ENCODE peak calls at places on chromosome 17, in five cellular contexts. J, K, V, X and B are unnamed samples.

GRCh38 chr17:9177212-9177611 is 155.9 kb downstream of the NTN1 start:
- DNase-seq in X (no peak), V (no peak), J (no peak), K (no peak), B (no peak)

GRCh38 chr17:62791235-62792121 is 16.6 kb downstream of the MARCHF10 start:
- DNase-seq in K (peak; percentile 95), V (peak; percentile 95), X (no peak), J (no peak), B (no peak)

GRCh38 chr17:17129466-17129865 is 76.7 kb downstream of the PLD6 start:
- DNase-seq in K (no peak), V (no peak), J (no peak), X (no peak), B (no peak)

GRCh38 chr17:19702231-19702641 is 14.1 kb downstream of the SLC47A2 start:
- DNase-seq in V (no peak), X (no peak), J (no peak), K (no peak), B (no peak)

GRCh38 chr17:45353047-45353446 is 36.2 kb upstream of the MAP3K14 start:
- DNase-seq in J (no peak), V (no peak), K (no peak), X (no peak), B (no peak)

GRCh38 chr17:45227631-45228120 is 6.0 kb downstream of the FMNL1 start:
- DNase-seq in K (no peak), J (no peak), X (no peak), V (no peak), B (no peak)

GRCh38 chr17:17533901-17534441 is 37.8 kb upstream of the RASD1 start:
- DNase-seq in K (no peak), X (no peak), V (no peak), J (no peak), B (no peak)

GRCh38 chr17:73594025-73594424 is 50.2 kb downstream of the SDK2 start:
- DNase-seq in V (no peak), X (no peak), K (no peak), J (no peak), B (no peak)

GRCh38 chr17:71023631-71024030 is 854.3 kb downstream of the KCNJ2 start:
- DNase-seq in V (peak; percentile 20), K (no peak), J (no peak), X (no peak), B (no peak)

GRCh38 chr17:41057547-41057946 is 2.4 kb downstream of the KRTAP2-3 start:
- DNase-seq in K (no peak), V (no peak), J (no peak), X (no peak), B (no peak)

GRCh38 chr17:41061969-41062368 is 2.1 kb upstream of the KRTAP2-3 start:
- DNase-seq in K (peak; percentile 97), J (peak; percentile 10), V (peak; percentile 47), X (no peak), B (no peak)

GRCh38 chr17:41058741-41059140 is 1.2 kb downstream of the KRTAP2-3 start:
- DNase-seq in K (peak; percentile 57), X (no peak), J (no peak), V (no peak), B (no peak)

GRCh38 chr17:41063449-41063848 is 2.2 kb downstream of the KRTAP2-4 start:
- DNase-seq in V (no peak), K (no peak), X (no peak), J (no peak), B (no peak)

GRCh38 chr17:41060052-41060604 is at the start of gene KRTAP2-3:
- DNase-seq in X (no peak), J (peak; percentile 64), K (peak; percentile 97), V (peak; percentile 52), B (no peak)
- H3K9ac ChIP-seq in X (no peak within 1 kb of the TSS), J (no peak within 1 kb of the TSS), K (peak within 1 kb of the TSS; percentile 55), V (peak within 1 kb of the TSS; percentile 32), B (peak within 1 kb of the TSS; percentile 25)

DNA sequence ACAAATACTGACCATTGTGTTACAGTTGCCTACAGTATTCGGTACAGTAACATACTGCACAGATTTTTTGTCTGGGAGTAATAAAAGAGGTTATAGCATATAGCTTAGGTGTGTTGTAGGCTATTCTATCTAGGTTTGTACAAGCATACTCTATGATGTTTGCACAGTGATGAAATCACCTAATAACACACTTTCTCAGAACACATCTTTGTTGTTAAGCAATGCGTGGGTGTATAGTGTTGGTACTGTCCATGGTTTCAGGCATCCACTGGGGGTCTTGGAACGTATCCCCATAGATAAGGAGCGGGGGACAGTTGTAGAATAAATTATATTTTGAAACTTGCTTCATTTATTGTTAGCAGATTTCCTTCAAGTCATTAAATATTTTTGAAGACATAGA is 293.3 kb upstream of the TBX2 start:
- DNase-seq in V (no peak), J (no peak), X (no peak), K (no peak), B (no peak)
- H3K9ac ChIP-seq in V (no peak overlapping the region), J (no peak overlapping the region), X (no peak overlapping the region), K (no peak overlapping the region), B (no peak overlapping the region)

GRCh38 chr17:4500188-4500565 is 1.5 kb downstream of the SPNS2 start:
- DNase-seq in K (no peak), V (no peak), J (no peak), X (no peak), B (no peak)
- H3K9ac ChIP-seq in K (no peak overlapping the region), V (no peak overlapping the region), J (no peak overlapping the region), X (peak overlapping the region; percentile 42), B (no peak overlapping the region)

GRCh38 chr17:27442702-27443101 is 13.5 kb upstream of the KSR1 start:
- DNase-seq in J (no peak), V (no peak), X (no peak), K (no peak), B (no peak)

GRCh38 chr17:27445971-27446370 is 10.3 kb upstream of the KSR1 start:
- DNase-seq in V (no peak), X (no peak), K (no peak), J (no peak), B (no peak)

GRCh38 chr17:27443491-27443890 is 12.8 kb upstream of the KSR1 start:
- DNase-seq in X (no peak), K (no peak), V (no peak), J (no peak), B (no peak)

GRCh38 chr17:27449541-27449940 is 6.7 kb upstream of the KSR1 start:
- DNase-seq in X (no peak), K (no peak), J (no peak), V (no peak), B (no peak)

DNA sequence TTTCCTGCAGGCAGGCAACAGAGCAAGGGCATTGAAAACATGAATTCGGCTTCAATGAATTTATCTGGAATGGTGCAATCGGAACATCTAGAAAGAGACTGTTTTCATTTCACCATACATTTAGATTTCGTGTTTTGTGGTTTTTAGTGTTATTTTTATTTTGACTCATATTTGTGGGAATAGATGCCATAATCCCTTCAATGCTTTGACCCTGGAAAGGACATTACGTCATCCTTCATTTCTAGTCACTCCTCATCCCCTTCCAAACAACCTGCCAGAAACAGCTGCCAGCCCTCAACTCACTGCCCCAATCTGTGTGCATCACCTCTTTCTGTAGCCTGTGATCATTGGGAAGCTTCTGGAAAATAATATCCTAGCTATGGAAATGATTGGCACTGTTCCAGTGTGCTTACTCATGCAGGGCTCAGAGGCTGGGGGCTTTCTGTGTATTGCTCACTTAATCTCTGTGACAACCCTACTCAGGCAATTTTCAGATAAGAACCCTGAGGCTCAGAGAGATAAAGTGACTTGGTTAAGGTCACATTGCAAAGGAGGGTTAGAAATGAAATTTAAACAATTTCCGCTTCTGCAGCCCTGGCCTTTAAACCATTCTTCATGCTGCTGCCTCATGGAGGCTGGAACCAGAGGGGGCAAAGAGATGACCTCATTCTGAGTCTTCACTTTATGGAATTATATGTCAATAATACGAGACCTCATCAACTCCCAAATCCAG is 9.5 kb upstream of the KSR1 start:
- DNase-seq in K (peak; percentile 100), X (no peak), V (peak; percentile 100), J (peak; percentile 21), B (no peak)
- H3K9ac ChIP-seq in K (no peak overlapping the region), X (no peak overlapping the region), V (no peak overlapping the region), J (no peak overlapping the region), B (no peak overlapping the region)

DNA sequence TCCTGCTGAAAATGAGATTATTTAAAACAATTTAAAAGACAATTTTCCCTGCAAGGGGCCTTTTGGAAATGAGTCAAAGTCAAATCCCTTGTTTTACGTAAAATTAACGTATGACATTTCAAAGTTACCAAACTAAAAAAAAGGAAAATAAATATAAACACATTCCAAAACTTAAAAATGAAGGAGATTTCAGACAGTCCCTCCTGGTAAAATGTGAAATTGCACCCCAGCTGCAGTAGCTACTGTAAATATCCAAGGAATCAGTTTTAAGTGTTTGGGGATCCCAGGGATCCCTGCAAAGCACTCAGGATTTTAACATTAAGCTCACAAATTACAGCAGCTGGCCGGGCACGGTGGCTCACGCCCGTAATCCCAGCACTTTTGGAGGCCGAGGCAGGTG is 63.3 kb downstream of the NXN start:
- DNase-seq in X (no peak), V (no peak), J (no peak), K (no peak), B (no peak)
- H3K9ac ChIP-seq in X (no peak overlapping the region), V (no peak overlapping the region), J (no peak overlapping the region), K (no peak overlapping the region), B (peak overlapping the region; percentile 27)

DNA sequence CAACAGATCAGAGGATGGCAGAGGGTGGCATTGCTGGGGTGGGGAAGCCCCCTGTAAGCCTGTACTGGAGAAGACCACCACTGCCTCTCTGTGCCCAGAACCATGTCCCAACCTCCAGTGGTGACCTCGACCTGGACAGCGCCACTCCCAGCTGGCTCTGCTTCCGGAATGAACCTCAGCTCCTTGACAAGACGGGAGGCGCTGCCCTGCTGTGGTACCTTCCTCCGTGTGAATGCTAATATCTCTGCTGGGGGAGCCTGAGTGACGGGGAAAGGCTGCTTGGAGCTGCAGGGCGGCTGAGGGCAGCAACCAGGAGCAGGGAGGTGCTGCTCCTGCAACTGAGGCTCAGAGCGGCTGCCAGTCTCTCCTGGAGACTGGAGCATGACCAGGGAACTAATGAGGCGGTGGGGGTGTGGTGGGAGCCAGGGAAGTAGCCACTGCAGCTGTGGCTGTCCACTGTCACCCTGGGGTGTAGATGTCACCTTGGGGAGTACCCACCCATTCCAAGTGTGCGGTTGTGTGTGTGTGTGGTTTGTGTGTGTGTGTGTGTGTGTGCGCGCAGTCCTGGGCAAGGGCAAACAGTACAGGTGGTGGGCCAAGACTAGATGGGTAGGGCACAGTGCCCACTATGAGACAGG is 6.2 kb downstream of the PRCD start:
- DNase-seq in J (no peak), K (no peak), V (no peak), X (no peak), B (no peak)
- H3K9ac ChIP-seq in J (no peak overlapping the region), K (no peak overlapping the region), V (no peak overlapping the region), X (no peak overlapping the region), B (no peak overlapping the region)